ENCODE peak calls at places on chromosome 1, in six cellular contexts. J, H, A, K, F and P are unnamed samples.

GRCh38 chr1:233331676-233332519 is 4.4 kb downstream of the MAP3K21 start:
- DNase-seq in J (no peak), H (no peak), A (no peak), K (no peak), F (no peak), P (no peak)

GRCh38 chr1:54340876-54341275 is 65.3 kb downstream of the SSBP3 start:
- DNase-seq in J (no peak), H (no peak), A (no peak), K (no peak), F (no peak), P (no peak)

GRCh38 chr1:101108123-101108522 is 82.5 kb upstream of the DPH5 start:
- DNase-seq in J (no peak), H (no peak), A (no peak), K (no peak), F (no peak), P (no peak)

GRCh38 chr1:235307158-235308124 is 20.5 kb downstream of the ARID4B start:
- DNase-seq in J (no peak), H (no peak), A (no peak), K (no peak), F (no peak), P (no peak)

GRCh38 chr1:99177465-99177864 is 86.8 kb upstream of the PLPPR4 start:
- DNase-seq in J (no peak), H (no peak), A (no peak), K (no peak), F (no peak), P (no peak)

GRCh38 chr1:223358826-223359225 is 5.2 kb downstream of the SUSD4 start:
- DNase-seq in J (no peak), H (no peak), A (no peak), K (no peak), F (no peak), P (no peak)

GRCh38 chr1:248775496-248775895 is 19.9 kb upstream of the LYPD8 start:
- DNase-seq in J (no peak), H (no peak), A (no peak), K (no peak), F (no peak), P (no peak)

GRCh38 chr1:197972406-197972805 is 55.2 kb downstream of the LHX9 start:
- DNase-seq in J (no peak), H (no peak), A (no peak), K (no peak), F (no peak), P (no peak)

GRCh38 chr1:225689882-225690459 is 37.0 kb upstream of the ENAH start:
- DNase-seq in J (no peak), H (no peak), A (no peak), K (no peak), F (no peak), P (no peak)

GRCh38 chr1:75985827-75986226 is 53.6 kb upstream of the ASB17 start:
- DNase-seq in J (no peak), H (no peak), A (no peak), K (no peak), F (no peak), P (peak)

GRCh38 chr1:103063911-103064310 is 44.4 kb downstream of the COL11A1 start:
- DNase-seq in J (no peak), H (no peak), A (no peak), K (no peak), F (no peak), P (peak)

DNA sequence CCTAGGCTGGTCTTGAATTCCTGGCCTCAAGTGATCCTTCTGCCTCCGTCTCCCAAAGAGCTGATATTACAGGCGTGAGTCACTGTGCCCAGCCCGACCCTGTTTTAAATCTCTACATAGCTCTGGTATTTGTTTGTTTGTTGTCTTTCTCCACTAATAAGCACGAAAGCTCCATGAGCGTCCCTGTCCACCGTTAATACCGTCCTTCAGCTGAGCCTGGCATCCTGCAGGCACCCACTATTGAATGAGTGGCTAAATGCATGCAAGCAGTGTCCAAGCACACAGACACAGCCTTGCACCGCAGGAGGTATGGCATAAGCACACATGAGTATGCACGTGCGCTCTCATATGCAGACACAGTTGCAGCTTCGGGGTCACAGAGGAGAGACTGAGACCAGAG is 4.5 kb upstream of the COL16A1 start:
- DNase-seq in J (no peak), H (no peak), A (no peak), K (no peak), F (no peak), P (peak)
- H3K27ac ChIP-seq in J (no peak), H (no peak), A (no peak), K (no peak), F (no peak), P (peak)

GRCh38 chr1:243946946-243947345 is 96.9 kb upstream of the AKT3 start:
- DNase-seq in J (no peak), H (no peak), A (no peak), K (no peak), F (no peak), P (no peak)
- TF ChIP-seq CTCF in J (peak), H (peak), A (peak), K (no peak), F (peak), P (peak)

GRCh38 chr1:38009841-38010180 is 2.7 kb upstream of the UTP11 start:
- DNase-seq in J (no peak), H (no peak), A (no peak), K (no peak), F (no peak), P (no peak)

GRCh38 chr1:38015978-38016640 is 3.6 kb downstream of the UTP11 start:
- DNase-seq in J (no peak), H (no peak), A (no peak), K (no peak), F (no peak), P (no peak)

GRCh38 chr1:38013027-38013588 is 574 bp downstream of the UTP11 start:
- DNase-seq in J (no peak), H (no peak), A (no peak), K (no peak), F (no peak), P (peak)

GRCh38 chr1:38014724-38015424 is 2.3 kb downstream of the UTP11 start:
- DNase-seq in J (no peak), H (no peak), A (no peak), K (no peak), F (no peak), P (no peak)

DNA sequence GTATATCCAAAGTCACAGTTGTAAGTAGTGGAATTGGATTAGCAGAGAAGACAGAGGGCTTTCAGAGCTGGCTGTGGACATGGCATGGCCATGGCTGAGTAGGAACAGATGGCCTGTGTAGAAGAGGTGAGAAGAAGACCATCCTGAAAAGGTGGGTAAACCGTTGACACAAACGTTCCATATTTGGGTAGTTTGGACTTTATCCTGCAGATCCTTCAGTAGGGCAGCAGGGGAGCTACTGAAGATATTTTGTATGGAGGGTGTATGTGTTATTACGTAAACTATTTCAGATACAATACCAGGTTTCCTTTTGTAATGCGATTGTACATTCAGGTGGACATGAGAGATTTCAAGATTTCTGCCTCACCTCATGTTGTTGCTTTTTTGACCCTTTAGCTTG is 1.6 kb downstream of the UTP11 start:
- DNase-seq in J (no peak), H (no peak), A (no peak), K (no peak), F (no peak), P (peak)
- H3K27ac ChIP-seq in J (no peak), H (peak), A (peak), K (peak), F (no peak), P (peak)

DNA sequence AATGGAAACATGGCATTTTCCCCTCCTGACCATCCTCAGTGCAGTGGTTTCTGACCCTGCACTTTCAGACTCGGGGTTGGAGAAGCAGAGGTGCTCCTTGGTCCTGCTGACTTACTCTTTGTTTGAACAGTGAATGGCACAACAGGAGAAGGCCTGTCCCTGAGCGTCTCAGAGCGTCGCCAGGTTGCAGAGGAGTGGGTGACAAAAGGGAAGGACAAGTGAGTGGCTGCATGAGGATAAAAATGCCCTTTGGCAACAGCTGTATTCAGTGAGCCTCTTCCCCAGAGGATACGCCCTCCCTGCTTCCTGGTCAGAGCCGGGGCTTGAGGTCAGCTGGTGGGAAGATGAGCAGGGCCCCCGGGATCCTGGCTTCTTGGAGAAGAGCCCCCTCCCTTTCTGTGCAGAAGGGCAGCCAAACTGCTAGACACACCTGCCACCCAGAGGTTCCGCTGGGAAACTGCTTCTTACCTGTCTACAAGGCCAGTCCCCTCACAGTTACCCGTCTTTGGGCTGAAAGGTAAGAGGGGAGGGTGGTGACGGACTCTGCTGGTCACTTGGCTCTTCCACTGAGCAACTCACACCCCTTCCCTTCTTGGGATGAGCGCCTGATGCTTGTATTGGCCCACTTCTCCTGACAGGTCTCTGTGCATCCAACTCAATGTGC is 16.6 kb downstream of the NPL start:
- DNase-seq in J (peak), H (no peak), A (no peak), K (no peak), F (no peak), P (no peak)
- TF ChIP-seq CTCF in J (peak), H (no peak), A (peak), K (no peak), F (no peak), P (no peak)

DNA sequence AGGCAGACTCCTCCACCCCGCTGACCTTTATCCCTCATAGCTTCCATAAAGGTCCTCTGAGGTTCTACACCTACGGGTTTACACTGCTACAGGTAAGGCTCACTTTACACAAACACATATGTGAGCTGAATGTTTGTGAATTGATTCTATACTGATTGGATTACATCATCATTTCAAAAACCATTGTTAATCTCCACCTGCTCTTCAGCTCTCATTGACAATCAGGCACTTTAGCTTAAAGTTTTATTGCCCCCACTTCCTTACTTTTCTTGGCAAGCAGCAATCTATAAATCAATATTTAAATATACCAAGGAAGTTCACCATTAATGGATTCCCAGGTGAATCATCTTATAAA is 12.9 kb upstream of the RGS16 start:
- DNase-seq in J (no peak), H (no peak), A (no peak), K (no peak), F (no peak), P (no peak)
- H3K27ac ChIP-seq in J (no peak), H (no peak), A (no peak), K (no peak), F (no peak), P (no peak)